ENCODE peak calls at places on chromosomes 5 and 9, in four cellular contexts. One of them, this sample, is unnamed.

GRCh38 chr9:95062601-95063065 is 254.9 kb downstream of the FANCC start:
- DNase-seq in ovary: no peak
- DNase-seq in pancreas: no peak
- DNase-seq in lung: no peak
- DNase-seq in this sample: no peak

GRCh38 chr9:122126340-122127333 is 32.9 kb downstream of the NDUFA8 start:
- DNase-seq in ovary: no peak
- DNase-seq in pancreas: no peak
- DNase-seq in lung: no peak
- DNase-seq in this sample: no peak

GRCh38 chr5:122924203-122924602 is 78.8 kb downstream of the SNX24 start:
- DNase-seq in ovary: no peak
- DNase-seq in pancreas: no peak
- DNase-seq in lung: no peak
- DNase-seq in this sample: no peak

GRCh38 chr5:40332945-40333344 is 346.8 kb upstream of the PTGER4 start:
- DNase-seq in ovary: no peak
- DNase-seq in pancreas: no peak
- DNase-seq in lung: no peak
- DNase-seq in this sample: no peak

GRCh38 chr5:160651682-160652645 is 200.0 kb downstream of the ATP10B start:
- DNase-seq in ovary: no peak
- DNase-seq in pancreas: peak; percentile 32
- DNase-seq in lung: no peak
- DNase-seq in this sample: no peak

GRCh38 chr9:137396227-137396626 is 26.7 kb downstream of the EXD3 start:
- DNase-seq in ovary: no peak
- DNase-seq in pancreas: no peak
- DNase-seq in lung: no peak
- DNase-seq in this sample: no peak

GRCh38 chr9:18208166-18209059 is 265.5 kb upstream of the ADAMTSL1 start:
- DNase-seq in ovary: peak; percentile 29
- DNase-seq in pancreas: peak; percentile 39
- DNase-seq in lung: peak; percentile 51
- DNase-seq in this sample: peak; percentile 18

GRCh38 chr5:37810311-37810710 is 29.5 kb downstream of the GDNF start:
- DNase-seq in ovary: no peak
- DNase-seq in pancreas: no peak
- DNase-seq in lung: no peak
- DNase-seq in this sample: no peak

GRCh38 chr5:175712681-175713085 is 54.8 kb downstream of the HRH2 start:
- DNase-seq in ovary: no peak
- DNase-seq in pancreas: no peak
- DNase-seq in lung: no peak
- DNase-seq in this sample: peak; percentile 52

GRCh38 chr9:26271495-26272122 is 593.4 kb upstream of the TUSC1 start:
- DNase-seq in ovary: no peak
- DNase-seq in pancreas: no peak
- DNase-seq in lung: no peak
- DNase-seq in this sample: no peak

GRCh38 chr9:77927265-77927664 is 104.3 kb downstream of the GNAQ start:
- DNase-seq in ovary: no peak
- DNase-seq in pancreas: no peak
- DNase-seq in lung: no peak
- DNase-seq in this sample: no peak

GRCh38 chr5:11588803-11589202 is 315.4 kb downstream of the CTNND2 start:
- DNase-seq in ovary: no peak
- DNase-seq in pancreas: peak; percentile 5
- DNase-seq in lung: no peak
- DNase-seq in this sample: no peak

GRCh38 chr9:107172160-107172978 is 110.7 kb upstream of the RAD23B start:
- DNase-seq in ovary: peak; percentile 78
- DNase-seq in pancreas: peak; percentile 42
- DNase-seq in lung: peak; percentile 72
- DNase-seq in this sample: peak; percentile 79

GRCh38 chr9:126614455-126615248 is 924 bp downstream of the LMX1B start:
- DNase-seq in ovary: no peak
- DNase-seq in pancreas: no peak
- DNase-seq in lung: no peak
- DNase-seq in this sample: no peak

GRCh38 chr5:91885291-91886265 is 502.5 kb upstream of the ARRDC3 start:
- DNase-seq in ovary: no peak
- DNase-seq in pancreas: no peak
- DNase-seq in lung: no peak
- DNase-seq in this sample: no peak

GRCh38 chr5:60613826-60614225 is 86.1 kb downstream of the DEPDC1B start:
- DNase-seq in ovary: no peak
- DNase-seq in pancreas: no peak
- DNase-seq in lung: no peak
- DNase-seq in this sample: no peak
- TF ChIP-seq CTCF in ovary: no peak
- TF ChIP-seq CTCF in pancreas: no peak
- TF ChIP-seq CTCF in lung: no peak
- TF ChIP-seq CTCF in this sample: no peak

GRCh38 chr9:34961574-34962480 is 3.7 kb downstream of the PHF24 start:
- DNase-seq in ovary: no peak
- DNase-seq in pancreas: no peak
- DNase-seq in lung: no peak
- DNase-seq in this sample: no peak

GRCh38 chr9:34962530-34962929 is 4.4 kb downstream of the PHF24 start:
- DNase-seq in ovary: no peak
- DNase-seq in pancreas: no peak
- DNase-seq in lung: no peak
- DNase-seq in this sample: no peak

GRCh38 chr9:34956648-34957047 is 1.4 kb upstream of the PHF24 start:
- DNase-seq in ovary: no peak
- DNase-seq in pancreas: no peak
- DNase-seq in lung: no peak
- DNase-seq in this sample: no peak

GRCh38 chr9:34957492-34958410 is at the start of gene PHF24:
- DNase-seq in ovary: no peak
- DNase-seq in pancreas: no peak
- DNase-seq in lung: no peak
- DNase-seq in this sample: peak; percentile 30

DNA sequence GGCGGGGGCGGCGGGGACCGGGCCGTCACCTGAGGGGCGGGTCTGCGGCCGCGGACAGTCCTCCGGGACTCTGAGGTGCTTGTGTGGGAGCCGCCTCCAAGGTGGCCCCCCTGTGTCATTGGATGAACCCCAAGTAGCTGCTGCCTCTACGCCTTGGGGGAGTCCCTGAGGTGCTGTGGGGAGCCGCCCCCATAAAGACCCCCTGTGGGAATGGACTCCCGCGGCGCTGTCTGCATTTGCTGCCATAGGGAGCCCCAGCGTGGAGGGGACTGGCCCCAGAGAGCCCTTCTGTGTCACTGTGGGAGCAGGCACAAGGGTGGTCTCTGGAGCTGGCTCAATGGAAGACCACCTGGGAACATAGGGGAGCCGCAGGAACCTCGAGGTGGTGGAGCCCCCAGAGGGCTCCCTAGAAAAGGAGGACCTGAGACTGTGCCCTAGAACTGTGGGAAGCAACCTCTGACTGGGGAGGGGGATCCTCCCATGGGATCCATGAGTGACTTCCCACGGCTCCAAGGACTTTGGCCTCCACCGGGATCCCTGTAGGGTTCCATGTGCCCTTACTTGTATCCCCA is 412 bp downstream of the PHF24 start:
- DNase-seq in ovary: no peak
- DNase-seq in pancreas: no peak
- DNase-seq in lung: no peak
- DNase-seq in this sample: no peak
- H3K27me3 ChIP-seq in ovary: no peaks in the 10 kb centered on the region
- H3K27me3 ChIP-seq in pancreas: no peaks in the 10 kb centered on the region
- H3K27me3 ChIP-seq in lung: peaks cover 6% of the 10 kb centered on the region
- H3K27me3 ChIP-seq in this sample: peaks cover 84% of the 10 kb centered on the region

DNA sequence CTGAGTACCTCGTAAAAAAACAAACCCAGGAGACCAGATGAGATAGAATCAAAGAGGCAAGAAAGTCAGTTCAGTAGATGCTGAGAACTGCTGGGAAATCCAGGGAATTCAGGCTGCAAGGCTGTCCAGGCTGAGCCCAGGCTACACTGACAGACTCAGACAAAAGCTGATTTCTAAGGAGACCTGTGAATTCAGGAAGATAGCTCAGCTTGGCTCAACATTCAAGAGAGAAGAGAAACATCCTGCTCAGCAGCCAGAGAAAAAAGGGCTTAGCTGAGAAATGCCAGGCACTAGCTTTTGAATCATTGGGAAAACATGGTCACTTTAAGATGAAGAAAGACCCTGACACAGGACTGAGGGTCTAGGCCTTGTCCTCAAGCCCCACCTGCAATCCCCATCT is 118.2 kb upstream of the SLC44A1 start:
- DNase-seq in ovary: no peak
- DNase-seq in pancreas: no peak
- DNase-seq in lung: no peak
- DNase-seq in this sample: no peak
- TF ChIP-seq CTCF in ovary: no peak
- TF ChIP-seq CTCF in pancreas: no peak
- TF ChIP-seq CTCF in lung: no peak
- TF ChIP-seq CTCF in this sample: no peak

DNA sequence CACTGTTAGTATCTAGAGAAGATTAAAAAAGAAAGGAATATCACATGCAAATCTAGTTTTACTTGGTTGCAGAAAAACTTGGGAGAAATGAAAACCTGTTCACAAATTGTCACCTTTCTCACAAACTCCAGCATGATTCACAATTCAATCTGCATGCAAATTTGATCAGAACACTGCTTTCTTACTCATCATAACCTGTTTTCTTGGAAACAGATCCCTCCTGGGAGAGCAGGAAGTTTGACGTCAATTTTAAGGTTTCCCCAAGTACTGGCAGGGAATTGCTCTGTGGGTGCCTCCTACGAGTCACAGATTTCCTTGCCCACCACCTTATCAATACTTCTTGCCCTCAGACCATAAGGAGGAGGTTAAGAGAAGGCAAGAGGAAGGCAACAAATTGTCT is 30.2 kb upstream of the HTR4 start:
- DNase-seq in ovary: no peak
- DNase-seq in pancreas: no peak
- DNase-seq in lung: no peak
- DNase-seq in this sample: no peak
- H3K27me3 ChIP-seq in ovary: no peaks in the 10 kb centered on the region
- H3K27me3 ChIP-seq in pancreas: no peaks in the 10 kb centered on the region
- H3K27me3 ChIP-seq in lung: no peaks in the 10 kb centered on the region
- H3K27me3 ChIP-seq in this sample: no peaks in the 10 kb centered on the region

GRCh38 chr5:61347088-61347487 is 15.0 kb downstream of the ZSWIM6 start:
- DNase-seq in ovary: no peak
- DNase-seq in pancreas: no peak
- DNase-seq in lung: no peak
- DNase-seq in this sample: no peak
- TF ChIP-seq CTCF in ovary: no peak
- TF ChIP-seq CTCF in pancreas: no peak
- TF ChIP-seq CTCF in lung: no peak
- TF ChIP-seq CTCF in this sample: peak; percentile 12

GRCh38 chr9:133393399-133393798 is 17.2 kb downstream of the STKLD1 start:
- DNase-seq in ovary: no peak
- DNase-seq in pancreas: no peak
- DNase-seq in lung: no peak
- DNase-seq in this sample: no peak
- H3K27me3 ChIP-seq in ovary: no peaks in the 10 kb centered on the region
- H3K27me3 ChIP-seq in pancreas: no peaks in the 10 kb centered on the region
- H3K27me3 ChIP-seq in lung: no peaks in the 10 kb centered on the region
- H3K27me3 ChIP-seq in this sample: peaks cover 5% of the 10 kb centered on the region

GRCh38 chr5:137035480-137035878 is 463.6 kb downstream of the SPOCK1 start:
- DNase-seq in ovary: no peak
- DNase-seq in pancreas: no peak
- DNase-seq in lung: no peak
- DNase-seq in this sample: no peak
- TF ChIP-seq CTCF in ovary: no peak
- TF ChIP-seq CTCF in pancreas: no peak
- TF ChIP-seq CTCF in lung: no peak
- TF ChIP-seq CTCF in this sample: no peak

GRCh38 chr5:173327084-173327947 is 898 bp downstream of the STC2 start:
- DNase-seq in ovary: no peak
- DNase-seq in pancreas: peak; percentile 40
- DNase-seq in lung: no peak
- DNase-seq in this sample: peak; percentile 51
- H3K27me3 ChIP-seq in ovary: no peaks in the 10 kb centered on the region
- H3K27me3 ChIP-seq in pancreas: no peaks in the 10 kb centered on the region
- H3K27me3 ChIP-seq in lung: peaks cover 4% of the 10 kb centered on the region
- H3K27me3 ChIP-seq in this sample: peaks cover 22% of the 10 kb centered on the region

This sample was measured in BE2C.